ENCODE peak calls at places on chromosome 9, in eight cellular contexts. E is stimulated activated CD4-positive, alpha-beta T cell treated with anti-CD3 and anti-CD28 coated beads, Interleukin-1b, Interleukin-23, amount 100 ng/mL, for 24 hours; T is ACHN; Q is C1 segment of cervical spinal cord; B is fibroblast of mammary gland; S is activated effector memory CD4-positive, alpha-beta T cell treated with Interleukin-2 at 50 U/mL for 16 hours; I is neuronal stem cell; N is pons. J is an unnamed sample.

GRCh38 chr9:122005597-122005996 is 87.5 kb downstream of the TTLL11 start:
- DNase-seq in E (no peak), T (peak; percentile 37), Q (no peak), B (no peak), S (no peak), I (no peak), N (no peak), J (peak; percentile 31)

GRCh38 chr9:74777136-74777879 is 110.4 kb downstream of the TRPM6 start:
- DNase-seq in E (peak; percentile 53), T (peak; percentile 46), Q (no peak), B (peak; percentile 65), S (peak; percentile 42), I (peak; percentile 47), N (peak; percentile 90), J (peak; percentile 84)

GRCh38 chr9:112375361-112375760 is 4.5 kb upstream of the HSDL2 start:
- DNase-seq in E (no peak), T (no peak), Q (no peak), B (no peak), S (no peak), I (no peak), N (no peak), J (no peak)

GRCh38 chr9:72443855-72444254 is 77.6 kb upstream of the TMC1 start:
- DNase-seq in E (no peak), T (peak; percentile 23), Q (no peak), B (peak; percentile 10), S (peak; percentile 1), I (no peak), N (peak; percentile 64), J (no peak)

GRCh38 chr9:107861075-107861474 is 371.5 kb upstream of the KLF4 start:
- DNase-seq in E (no peak), T (no peak), Q (no peak), B (no peak), S (no peak), I (no peak), N (no peak), J (no peak)

GRCh38 chr9:19894975-19895374 is 106.1 kb upstream of the SLC24A2 start:
- DNase-seq in E (no peak), T (no peak), Q (no peak), B (peak; percentile 26), S (no peak), I (no peak), N (peak; percentile 53), J (peak; percentile 36)

GRCh38 chr9:112033237-112034215 is 136.9 kb downstream of the UGCG start:
- DNase-seq in E (no peak), T (no peak), Q (no peak), B (no peak), S (no peak), I (no peak), N (no peak), J (no peak)

GRCh38 chr9:69655065-69655464 is 17.1 kb downstream of the APBA1 start:
- DNase-seq in E (no peak), T (no peak), Q (no peak), B (no peak), S (no peak), I (no peak), N (no peak), J (no peak)

GRCh38 chr9:10208691-10209069 is 404.1 kb downstream of the PTPRD start:
- DNase-seq in E (no peak), T (no peak), Q (no peak), B (no peak), S (no peak), I (no peak), N (no peak), J (no peak)

GRCh38 chr9:6716766-6717165 is 41.0 kb upstream of the KDM4C start:
- DNase-seq in E (no peak), T (no peak), Q (no peak), B (no peak), S (no peak), I (no peak), N (no peak), J (no peak)